ENCODE peak calls at places on chromosomes 7 and 10, in eight cellular contexts. Z is SW480; U is effector CD4-positive, alpha-beta T cell; F is left ventricle myocardium inferior; K is astrocyte of the spinal cord; H is stimulated activated naive CD4-positive, alpha-beta T cell; Y is fibroblast of mammary gland; B is iris pigment epithelial cell. A is an unnamed sample.

GRCh38 chr10:23157691-23158369 is 34.3 kb upstream of the PTF1A start:
- DNase-seq in Z (peak; percentile 53), U (no peak), F (no peak), K (peak; percentile 45), H (no peak), Y (peak; percentile 57), B (peak; percentile 66), A (peak; percentile 71)

GRCh38 chr10:48606530-48607355 is 1.9 kb upstream of the ARHGAP22 start:
- DNase-seq in Z (no peak), U (no peak), F (no peak), K (peak; percentile 92), H (no peak), Y (peak; percentile 99), B (peak; percentile 95), A (no peak)

GRCh38 chr7:26910221-26910620 is 45.8 kb upstream of the SKAP2 start:
- DNase-seq in Z (peak; percentile 46), U (no peak), F (no peak), K (peak; percentile 46), H (no peak), Y (peak; percentile 93), B (peak; percentile 51), A (no peak)

GRCh38 chr7:133824123-133824522 is 303.0 kb upstream of the LRGUK start:
- DNase-seq in Z (no peak), U (no peak), F (no peak), K (no peak), H (no peak), Y (no peak), B (no peak), A (no peak)

GRCh38 chr7:3300221-3300650 is 816 bp upstream of the SDK1 start:
- DNase-seq in Z (peak; percentile 70), U (no peak), F (no peak), K (no peak), H (peak; percentile 10), Y (peak; percentile 24), B (no peak), A (no peak)

GRCh38 chr10:48464871-48465736 is 139.8 kb downstream of the ARHGAP22 start:
- DNase-seq in Z (no peak), U (no peak), F (peak; percentile 70), K (no peak), H (no peak), Y (no peak), B (no peak), A (no peak)

GRCh38 chr7:132030161-132030568 is 473.7 kb upstream of the PODXL start:
- DNase-seq in Z (no peak), U (no peak), F (peak; percentile 71), K (no peak), H (no peak), Y (no peak), B (no peak), A (no peak)

GRCh38 chr10:31782701-31783100 is 145.9 kb downstream of the ARHGAP12 start:
- DNase-seq in Z (no peak), U (no peak), F (no peak), K (no peak), H (no peak), Y (no peak), B (no peak), A (no peak)

GRCh38 chr10:81215498-81215897 is 659.5 kb upstream of the NRG3 start:
- DNase-seq in Z (no peak), U (no peak), F (no peak), K (peak; percentile 0), H (no peak), Y (no peak), B (no peak), A (no peak)

GRCh38 chr7:32761451-32762320 is 129.9 kb downstream of the KBTBD2 start:
- DNase-seq in Z (no peak), U (no peak), F (no peak), K (no peak), H (no peak), Y (no peak), B (no peak), A (no peak)

GRCh38 chr10:72218329-72218728 is 2.3 kb upstream of the ASCC1 start:
- DNase-seq in Z (no peak), U (no peak), F (no peak), K (no peak), H (no peak), Y (no peak), B (no peak), A (no peak)

GRCh38 chr10:131210181-131210580 is 101.3 kb downstream of the TCERG1L start:
- DNase-seq in Z (no peak), U (no peak), F (no peak), K (no peak), H (no peak), Y (no peak), B (no peak), A (no peak)